ENCODE peak calls at places on chromosome 17, in five cellular contexts. V is activated naive CD8-positive, alpha-beta T cell treated with anti-CD3 and anti-CD28 coated beads for 36 hours; F is choroid plexus epithelial cell; S is stimulated activated CD8-positive, alpha-beta memory T cell treated with anti-CD3 and anti-CD28 coated beads, Interleukin-4, amount 100 ng/mL, for 4 hours; R is left ventricle myocardium inferior. D is an unnamed sample.

GRCh38 chr17:82876602-82877391 is 37.0 kb upstream of the ZNF750 start:
- DNase-seq in R (peak), V (no peak), S (no peak), F (peak), D (peak)

GRCh38 chr17:50836826-50837225 is 1.4 kb downstream of the WFIKKN2 start:
- DNase-seq in F (no peak), S (no peak), V (no peak), R (no peak), D (no peak)

GRCh38 chr17:10683853-10684252 is 13.5 kb downstream of the SCO1 start:
- DNase-seq in R (no peak), V (no peak), F (peak), S (no peak), D (peak)

GRCh38 chr17:16941072-16941641 is 30.8 kb downstream of the TNFRSF13B start:
- DNase-seq in F (no peak), S (no peak), V (no peak), R (no peak), D (no peak)

GRCh38 chr17:44688675-44689491 is 693 bp downstream of the CCDC43 start:
- DNase-seq in F (peak), S (no peak), R (no peak), V (no peak), D (no peak)

GRCh38 chr17:19327039-19327776 is 35.3 kb downstream of the B9D1 start:
- DNase-seq in F (peak), S (no peak), V (no peak), R (no peak), D (peak)

GRCh38 chr17:57032343-57032742 is 52.7 kb upstream of the AKAP1 start:
- DNase-seq in S (no peak), V (no peak), R (peak), F (peak), D (no peak)

GRCh38 chr17:47663997-47664941 is 14.6 kb downstream of the KPNB1 start:
- DNase-seq in V (peak), S (peak), F (peak), R (no peak), D (peak)

GRCh38 chr17:64741038-64741641 is 79.0 kb upstream of the SMURF2 start:
- DNase-seq in R (no peak), F (peak), V (no peak), S (no peak), D (no peak)

GRCh38 chr17:45697076-45697475 is 87.0 kb upstream of the CRHR1 start:
- DNase-seq in R (no peak), F (no peak), V (no peak), S (no peak), D (no peak)